ENCODE peak calls at places on chromosomes 1 and 21, in seven cellular contexts. F, Z, P, K, D, Y and N are unnamed samples.
A peak's percentile ranks its signal among the peaks of the same experiment; 100 is the strongest.

GRCh38 chr1:65510961-65511360 is 90.5 kb downstream of the LEPR start:
- DNase-seq in P (no peak), K (no peak), Z (no peak), F (no peak), Y (no peak), D (no peak), N (no peak)

GRCh38 chr21:46193829-46194373 is 9.6 kb upstream of the SPATC1L start:
- DNase-seq in F (no peak), Y (no peak), P (no peak), K (no peak), D (no peak), Z (no peak), N (no peak)

GRCh38 chr21:33836408-33836807 is 79.2 kb downstream of the ATP5PO start:
- DNase-seq in F (no peak), Y (no peak), K (no peak), P (no peak), Z (no peak), D (no peak), N (no peak)

GRCh38 chr1:79811173-79811572 is 804.6 kb upstream of the ADGRL4 start:
- DNase-seq in Z (no peak), Y (no peak), P (no peak), F (no peak), D (peak; percentile 38), K (peak; percentile 87), N (no peak)

GRCh38 chr1:26351591-26352337 is 2.2 kb downstream of the CRYBG2 start:
- DNase-seq in D (no peak), F (peak; percentile 71), P (no peak), Y (no peak), K (peak; percentile 92), Z (no peak), N (no peak)

GRCh38 chr1:184854036-184854435 is 99.4 kb upstream of the EDEM3 start:
- DNase-seq in Z (no peak), D (no peak), K (no peak), P (no peak), F (no peak), Y (no peak), N (no peak)

GRCh38 chr1:23791434-23792047 is 596 bp downstream of the LYPLA2 start:
- DNase-seq in D (no peak), Y (no peak), K (peak; percentile 53), P (peak; percentile 15), Z (peak; percentile 20), F (peak; percentile 59), N (peak; percentile 52)

GRCh38 chr1:8552135-8552534 is 234.2 kb downstream of the SLC45A1 start:
- DNase-seq in P (no peak), Z (no peak), Y (no peak), D (no peak), K (no peak), F (no peak), N (no peak)

GRCh38 chr1:172993640-172994039 is 57.1 kb downstream of the TNFSF18 start:
- DNase-seq in K (no peak), Z (no peak), Y (no peak), P (no peak), F (no peak), D (peak; percentile 27), N (no peak)

GRCh38 chr1:162144853-162145252 is 75.4 kb downstream of the NOS1AP start:
- DNase-seq in P (no peak), Y (no peak), D (no peak), F (no peak), Z (no peak), K (no peak), N (no peak)

GRCh38 chr21:25970254-25970930 is 200.2 kb downstream of the APP start:
- DNase-seq in F (no peak), D (no peak), Y (no peak), K (no peak), Z (peak; percentile 20), P (no peak), N (no peak)

GRCh38 chr21:34994646-34995631 is 54.2 kb downstream of the RUNX1 start:
- DNase-seq in F (no peak), P (no peak), K (no peak), Y (no peak), D (no peak), Z (no peak), N (peak; percentile 41)

GRCh38 chr21:29540289-29540688 is 241.6 kb downstream of the BACH1 start:
- DNase-seq in F (no peak), Y (no peak), P (no peak), K (no peak), Z (no peak), D (no peak), N (no peak)

GRCh38 chr21:33384851-33385331 is 18.3 kb upstream of the IFNGR2 start:
- DNase-seq in Z (no peak), K (no peak), Y (no peak), D (no peak), F (no peak), P (no peak), N (no peak)

GRCh38 chr1:23657659-23658275 is 33.8 kb upstream of the RPL11 start:
- DNase-seq in Y (peak; percentile 10), D (no peak), Z (peak; percentile 40), F (peak; percentile 57), P (peak; percentile 63), K (peak; percentile 34), N (peak; percentile 68)

GRCh38 chr1:211381481-211382181 is 55.0 kb downstream of the TRAF5 start:
- DNase-seq in F (no peak), Y (no peak), K (no peak), Z (no peak), P (no peak), D (no peak), N (no peak)

GRCh38 chr1:182794802-182795201 is 5.2 kb downstream of the NPL start:
- DNase-seq in K (no peak), P (no peak), Z (no peak), F (no peak), Y (no peak), D (no peak), N (no peak)

GRCh38 chr1:234979316-234980223 is 149.1 kb downstream of the TOMM20 start:
- DNase-seq in F (no peak), P (no peak), Y (no peak), Z (no peak), K (no peak), D (no peak), N (no peak)

GRCh38 chr1:167221126-167221803 is 579 bp downstream of the POU2F1 start:
- DNase-seq in D (no peak), F (no peak), P (no peak), Z (peak; percentile 38), K (no peak), Y (peak; percentile 18), N (no peak)

GRCh38 chr1:31785020-31785946 is 21.1 kb upstream of the ADGRB2 start:
- DNase-seq in Y (no peak), P (no peak), K (no peak), Z (no peak), F (no peak), D (no peak), N (no peak)

GRCh38 chr21:40445349-40445921 is 401.5 kb downstream of the DSCAM start:
- DNase-seq in K (no peak), P (no peak), Y (no peak), D (no peak), Z (no peak), F (no peak), N (no peak)

GRCh38 chr1:211829343-211830054 is 1.1 kb downstream of the LPGAT1 start:
- DNase-seq in K (peak; percentile 23), D (no peak), Z (peak; percentile 31), F (peak; percentile 47), Y (no peak), P (peak; percentile 52), N (peak; percentile 57)

GRCh38 chr1:208233546-208233945 is 10.6 kb downstream of the PLXNA2 start:
- DNase-seq in P (no peak), D (no peak), K (no peak), Z (no peak), F (no peak), Y (no peak), N (no peak)

GRCh38 chr1:66944330-66945274 is 19.8 kb downstream of the MIER1 start:
- DNase-seq in D (peak; percentile 27), Z (no peak), Y (no peak), F (peak; percentile 80), P (no peak), K (peak; percentile 85), N (no peak)

GRCh38 chr1:30327370-30328099 is 395.9 kb downstream of the MATN1 start:
- DNase-seq in D (no peak), F (no peak), P (no peak), Z (no peak), Y (no peak), K (no peak), N (no peak)

GRCh38 chr1:12568009-12568767 is 49.8 kb downstream of the DHRS3 start:
- DNase-seq in Z (no peak), D (no peak), K (no peak), Y (no peak), F (no peak), P (no peak), N (no peak)

GRCh38 chr1:53552146-53552940 is 93.1 kb downstream of the DMRTB1 start:
- DNase-seq in D (no peak), Z (peak; percentile 1), K (no peak), F (peak; percentile 23), Y (no peak), P (no peak), N (no peak)

GRCh38 chr1:93516164-93516563 is 68.2 kb downstream of the FNBP1L start:
- DNase-seq in F (peak; percentile 48), Z (no peak), D (no peak), K (peak; percentile 29), P (no peak), Y (no peak), N (no peak)

GRCh38 chr1:40836283-40836682 is 25.9 kb downstream of the CITED4 start:
- DNase-seq in Y (no peak), Z (no peak), P (no peak), F (no peak), K (no peak), D (no peak), N (no peak)

GRCh38 chr1:70438529-70438928 is 27.5 kb downstream of the CTH start:
- DNase-seq in P (no peak), Z (no peak), Y (no peak), D (no peak), K (peak; percentile 13), F (no peak), N (no peak)

GRCh38 chr1:203252678-203253077 is 23.2 kb upstream of the CHIT1 start:
- DNase-seq in Y (no peak), F (no peak), P (no peak), Z (no peak), D (no peak), K (no peak), N (no peak)

GRCh38 chr1:228048659-228049333 is 33.7 kb upstream of the ARF1 start:
- DNase-seq in Y (no peak), P (no peak), F (no peak), K (no peak), Z (no peak), D (no peak), N (no peak)